ENCODE peak calls at places on chromosomes 2 and 18, in four cellular contexts. One of them, this sample, is unnamed.

GRCh38 chr2:45153126-45153525 is 143.9 kb upstream of the SIX2 start:
- DNase-seq in A549: no peak
- DNase-seq in HepG2: no peak
- DNase-seq in K562: no peak
- DNase-seq in this sample: no peak

GRCh38 chr2:120108749-120109148 is 95.9 kb downstream of the EPB41L5 start:
- DNase-seq in A549: no peak
- DNase-seq in HepG2: no peak
- DNase-seq in K562: no peak
- DNase-seq in this sample: no peak

GRCh38 chr2:236208281-236208900 is 40.2 kb upstream of the GBX2 start:
- DNase-seq in A549: no peak
- DNase-seq in HepG2: no peak
- DNase-seq in K562: no peak
- DNase-seq in this sample: no peak

GRCh38 chr2:47521666-47522285 is 118.8 kb downstream of the MSH2 start:
- DNase-seq in A549: no peak
- DNase-seq in HepG2: no peak
- DNase-seq in K562: no peak
- DNase-seq in this sample: no peak

GRCh38 chr2:169446452-169446851 is 32.8 kb upstream of the BBS5 start:
- DNase-seq in A549: no peak
- DNase-seq in HepG2: no peak
- DNase-seq in K562: no peak
- DNase-seq in this sample: no peak

GRCh38 chr2:80222644-80223043 is 81.9 kb downstream of the LRRTM1 start:
- DNase-seq in A549: no peak
- DNase-seq in HepG2: no peak
- DNase-seq in K562: no peak
- DNase-seq in this sample: no peak

GRCh38 chr2:16330571-16331351 is 334.9 kb downstream of the CYRIA start:
- DNase-seq in A549: no peak
- DNase-seq in HepG2: peak; percentile 84
- DNase-seq in K562: no peak
- DNase-seq in this sample: peak; percentile 49

GRCh38 chr18:9494778-9495302 is 19.5 kb downstream of the RALBP1 start:
- DNase-seq in A549: no peak
- DNase-seq in HepG2: no peak
- DNase-seq in K562: no peak
- DNase-seq in this sample: no peak

GRCh38 chr2:18325118-18325517 is 235.3 kb downstream of the RDH14 start:
- DNase-seq in A549: no peak
- DNase-seq in HepG2: no peak
- DNase-seq in K562: no peak
- DNase-seq in this sample: no peak

GRCh38 chr2:45233301-45233700 is 224.0 kb upstream of the SIX2 start:
- DNase-seq in A549: no peak
- DNase-seq in HepG2: no peak
- DNase-seq in K562: no peak
- DNase-seq in this sample: no peak

GRCh38 chr2:51624995-51625394 is 593.1 kb upstream of the NRXN1 start:
- DNase-seq in A549: no peak
- DNase-seq in HepG2: no peak
- DNase-seq in K562: no peak
- DNase-seq in this sample: no peak

GRCh38 chr2:196274387-196274809 is 103.0 kb upstream of the STK17B start:
- DNase-seq in A549: no peak
- DNase-seq in HepG2: no peak
- DNase-seq in K562: no peak
- DNase-seq in this sample: no peak

GRCh38 chr2:62547849-62548248 is 41.9 kb upstream of the TMEM17 start:
- DNase-seq in A549: peak; percentile 24
- DNase-seq in HepG2: no peak
- DNase-seq in K562: no peak
- DNase-seq in this sample: no peak

GRCh38 chr2:36859366-36859792 is 107.0 kb downstream of the STRN start:
- DNase-seq in A549: no peak
- DNase-seq in HepG2: peak; percentile 13
- DNase-seq in K562: no peak
- DNase-seq in this sample: no peak

GRCh38 chr2:120536141-120536540 is 190.2 kb downstream of the INHBB start:
- DNase-seq in A549: no peak
- DNase-seq in HepG2: no peak
- DNase-seq in K562: no peak
- DNase-seq in this sample: no peak

GRCh38 chr2:56271275-56271674 is 87.5 kb downstream of the CCDC85A start:
- DNase-seq in A549: no peak
- DNase-seq in HepG2: no peak
- DNase-seq in K562: no peak
- DNase-seq in this sample: peak; percentile 12

GRCh38 chr2:221210686-221211085 is 361.4 kb downstream of the EPHA4 start:
- DNase-seq in A549: no peak
- DNase-seq in HepG2: no peak
- DNase-seq in K562: no peak
- DNase-seq in this sample: no peak

GRCh38 chr2:44291281-44292248 is 16.3 kb downstream of the SLC3A1 start:
- DNase-seq in A549: peak; percentile 99
- DNase-seq in HepG2: peak; percentile 95
- DNase-seq in K562: peak; percentile 28
- DNase-seq in this sample: peak; percentile 29

GRCh38 chr2:70212298-70212948 is 21.6 kb upstream of the C2orf42 start:
- DNase-seq in A549: no peak
- DNase-seq in HepG2: no peak
- DNase-seq in K562: no peak
- DNase-seq in this sample: no peak

GRCh38 chr2:84427235-84428138 is 31.6 kb downstream of the SUCLG1 start:
- DNase-seq in A549: no peak
- DNase-seq in HepG2: peak; percentile 12
- DNase-seq in K562: no peak
- DNase-seq in this sample: no peak

GRCh38 chr2:102060047-102060446 is 68.3 kb downstream of the IL1R2 start:
- DNase-seq in A549: no peak
- DNase-seq in HepG2: no peak
- DNase-seq in K562: no peak
- DNase-seq in this sample: no peak

GRCh38 chr2:146135245-146135644 is 1615.3 kb upstream of the ZEB2 start:
- DNase-seq in A549: no peak
- DNase-seq in HepG2: no peak
- DNase-seq in K562: no peak
- DNase-seq in this sample: no peak

GRCh38 chr2:134771313-134771801 is 52.6 kb upstream of the TMEM163 start:
- DNase-seq in A549: no peak
- DNase-seq in HepG2: no peak
- DNase-seq in K562: no peak
- DNase-seq in this sample: no peak

GRCh38 chr18:49548266-49548665 is 13.6 kb upstream of the LIPG start:
- DNase-seq in A549: peak; percentile 60
- DNase-seq in HepG2: peak; percentile 7
- DNase-seq in K562: no peak
- DNase-seq in this sample: no peak

GRCh38 chr2:223613017-223613950 is 11.1 kb upstream of the SCG2 start:
- DNase-seq in A549: peak; percentile 96
- DNase-seq in HepG2: peak; percentile 45
- DNase-seq in K562: peak; percentile 65
- DNase-seq in this sample: peak; percentile 60

GRCh38 chr2:127055786-127056076 is 51.2 kb downstream of the BIN1 start:
- DNase-seq in A549: no peak
- DNase-seq in HepG2: no peak
- DNase-seq in K562: no peak
- DNase-seq in this sample: no peak

GRCh38 chr2:68837861-68838341 is 33.3 kb downstream of the BMP10 start:
- DNase-seq in A549: no peak
- DNase-seq in HepG2: no peak
- DNase-seq in K562: no peak
- DNase-seq in this sample: no peak

GRCh38 chr18:46518438-46518837 is 138.6 kb downstream of the LOXHD1 start:
- DNase-seq in A549: peak; percentile 3
- DNase-seq in HepG2: peak; percentile 9
- DNase-seq in K562: no peak
- DNase-seq in this sample: peak; percentile 38

GRCh38 chr2:50953021-50953420 is 78.9 kb downstream of the NRXN1 start:
- DNase-seq in A549: peak; percentile 13
- DNase-seq in HepG2: peak; percentile 1
- DNase-seq in K562: no peak
- DNase-seq in this sample: no peak

DNA sequence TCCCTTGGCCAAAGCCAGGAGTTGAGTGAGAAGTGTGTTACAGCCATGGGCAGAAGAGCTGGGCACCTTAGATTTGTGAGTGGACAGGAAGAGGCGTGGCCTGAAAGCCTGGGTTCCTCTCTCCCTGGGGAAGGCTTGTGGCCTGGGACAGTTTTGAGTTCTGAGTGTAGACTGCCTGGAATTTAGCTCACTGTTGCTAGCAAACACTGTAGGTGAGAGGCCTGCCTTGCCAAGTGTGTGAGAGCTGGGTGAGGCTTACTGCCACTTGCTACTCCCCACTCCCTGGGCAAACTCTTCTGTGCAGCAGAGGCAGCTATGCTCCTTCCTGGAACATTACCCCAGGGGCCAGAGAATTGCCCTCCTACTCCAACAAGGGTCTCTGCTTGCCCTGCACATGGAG is 150.0 kb upstream of the GALNT5 start:
- DNase-seq in A549: no peak
- DNase-seq in HepG2: no peak
- DNase-seq in K562: no peak
- DNase-seq in this sample: no peak
- TF ChIP-seq HMGXB4 in A549: no peak
- TF ChIP-seq HMGXB4 in HepG2: no peak
- TF ChIP-seq HMGXB4 in K562: no peak
- TF ChIP-seq HMGXB4 in this sample: no peak

DNA sequence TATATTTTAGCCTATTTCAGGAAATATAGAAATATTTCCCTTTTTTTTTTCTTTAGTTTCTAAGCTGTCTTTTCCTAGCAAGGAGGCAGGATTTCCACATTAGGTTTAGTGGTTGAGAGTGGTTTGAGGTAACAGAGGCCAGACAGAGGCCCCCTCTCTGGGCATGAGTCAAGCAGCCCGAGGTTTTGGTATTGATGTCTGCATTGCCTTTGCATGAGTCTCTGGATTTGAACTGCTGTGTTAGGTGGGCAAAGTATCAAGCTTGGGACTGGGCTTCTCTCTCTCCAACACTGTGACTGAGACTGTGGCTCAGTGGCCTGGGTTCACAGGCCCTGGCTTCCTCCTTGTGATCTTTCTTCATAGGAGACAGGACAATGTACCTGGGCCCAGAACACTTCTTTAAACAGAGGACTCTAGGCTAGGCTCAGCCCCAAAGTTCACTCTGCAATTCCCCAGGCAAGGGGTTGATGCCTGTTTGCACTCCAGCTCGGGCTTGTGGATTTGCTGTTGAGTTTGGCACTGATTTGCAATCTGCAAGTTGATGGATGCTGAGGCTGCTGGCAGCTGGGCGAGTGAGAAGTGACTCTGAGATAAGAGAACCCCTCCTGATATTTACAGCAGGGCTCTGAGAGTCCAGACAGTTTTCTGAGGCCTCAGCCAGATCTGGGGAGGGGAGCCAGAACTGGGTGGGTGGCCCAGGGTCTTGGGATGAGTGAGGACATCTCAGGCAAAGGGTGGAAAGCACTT is 271.2 kb downstream of the EN1 start:
- DNase-seq in A549: no peak
- DNase-seq in HepG2: no peak
- DNase-seq in K562: no peak
- DNase-seq in this sample: no peak
- TF ChIP-seq HMGXB4 in A549: no peak
- TF ChIP-seq HMGXB4 in HepG2: no peak
- TF ChIP-seq HMGXB4 in K562: no peak
- TF ChIP-seq HMGXB4 in this sample: no peak

GRCh38 chr2:229445013-229445412 is 173.9 kb upstream of the PID1 start:
- DNase-seq in A549: peak; percentile 95
- DNase-seq in HepG2: peak; percentile 74
- DNase-seq in K562: no peak
- DNase-seq in this sample: no peak
- TF ChIP-seq HMGXB4 in A549: no peak
- TF ChIP-seq HMGXB4 in HepG2: no peak
- TF ChIP-seq HMGXB4 in K562: no peak
- TF ChIP-seq HMGXB4 in this sample: no peak

GRCh38 chr2:8480936-8481335 is 200.9 kb upstream of the ID2 start:
- DNase-seq in A549: no peak
- DNase-seq in HepG2: no peak
- DNase-seq in K562: no peak
- DNase-seq in this sample: no peak
- TF ChIP-seq HMGXB4 in A549: no peak
- TF ChIP-seq HMGXB4 in HepG2: no peak
- TF ChIP-seq HMGXB4 in K562: no peak
- TF ChIP-seq HMGXB4 in this sample: no peak

GRCh38 chr2:61262699-61263098 is 100.7 kb downstream of the C2orf74 start:
- DNase-seq in A549: no peak
- DNase-seq in HepG2: no peak
- DNase-seq in K562: no peak
- DNase-seq in this sample: no peak
- TF ChIP-seq HMGXB4 in A549: no peak
- TF ChIP-seq HMGXB4 in HepG2: no peak
- TF ChIP-seq HMGXB4 in K562: no peak
- TF ChIP-seq HMGXB4 in this sample: no peak

DNA sequence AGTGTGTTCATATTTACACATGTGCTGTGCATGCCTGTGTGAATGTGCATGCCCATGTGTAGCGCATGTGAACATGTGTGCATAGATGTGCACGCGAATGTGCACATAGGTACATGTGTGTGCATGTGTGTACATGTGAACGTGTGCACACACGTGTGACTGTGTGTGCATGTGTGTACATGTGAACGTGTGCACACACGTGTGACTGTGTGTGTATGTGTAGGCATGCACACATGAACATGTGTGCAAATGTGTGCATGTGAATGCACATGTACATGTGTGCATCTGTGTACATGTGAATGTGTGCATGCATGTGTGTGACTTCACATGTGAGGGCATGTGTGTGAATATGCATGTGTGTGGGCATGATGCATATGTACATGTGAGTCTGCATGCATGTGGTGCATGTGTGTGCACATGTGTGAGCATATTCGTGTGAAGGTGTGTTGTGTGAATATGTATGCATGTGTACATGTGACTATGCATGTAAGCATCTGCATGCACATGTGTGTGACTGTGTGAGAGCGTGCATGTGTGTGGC is 122.4 kb downstream of the PTGR3 start:
- DNase-seq in A549: no peak
- DNase-seq in HepG2: no peak
- DNase-seq in K562: no peak
- DNase-seq in this sample: no peak
- TF ChIP-seq HMGXB4 in A549: no peak
- TF ChIP-seq HMGXB4 in HepG2: no peak
- TF ChIP-seq HMGXB4 in K562: no peak
- TF ChIP-seq HMGXB4 in this sample: no peak

GRCh38 chr18:1846640-1847039 is 724.7 kb downstream of the METTL4 start:
- DNase-seq in A549: no peak
- DNase-seq in HepG2: no peak
- DNase-seq in K562: no peak
- DNase-seq in this sample: no peak
- TF ChIP-seq HMGXB4 in A549: no peak
- TF ChIP-seq HMGXB4 in HepG2: no peak
- TF ChIP-seq HMGXB4 in K562: no peak
- TF ChIP-seq HMGXB4 in this sample: no peak